ENCODE peak calls at places on chromosome 2, in eight cellular contexts. N is breast epithelium; X is GM06990; S is stomach; O is dorsolateral prefrontal cortex; K is right cardiac atrium; A is cardiac muscle cell; Y is CD8-positive, alpha-beta memory T cell. J is an unnamed sample.

GRCh38 chr2:128608911-128609880 is 290.5 kb upstream of the HS6ST1 start:
- DNase-seq in A (no peak), K (no peak), X (no peak), O (peak; percentile 35), Y (no peak), S (no peak), N (peak; percentile 30), J (no peak)

GRCh38 chr2:9703701-9704221 is 73.0 kb upstream of the YWHAQ start:
- DNase-seq in X (no peak), Y (no peak), O (no peak), A (peak; percentile 75), K (no peak), S (peak; percentile 30), N (no peak), J (no peak)

GRCh38 chr2:27461118-27461517 is 18.9 kb downstream of the KRTCAP3 start:
- DNase-seq in N (no peak), S (peak; percentile 89), K (no peak), O (no peak), Y (no peak), X (no peak), A (no peak), J (no peak)

GRCh38 chr2:1685957-1686783 is 58.1 kb downstream of the PXDN start:
- DNase-seq in N (no peak), O (no peak), K (no peak), Y (no peak), S (no peak), A (no peak), X (no peak), J (peak; percentile 38)

GRCh38 chr2:39380525-39381150 is 56.4 kb downstream of the MAP4K3 start:
- DNase-seq in S (no peak), N (no peak), X (no peak), O (no peak), Y (no peak), A (peak; percentile 23), K (no peak), J (no peak)

GRCh38 chr2:236774171-236774570 is 204.5 kb downstream of the ACKR3 start:
- DNase-seq in S (no peak), X (no peak), A (no peak), O (no peak), K (no peak), Y (no peak), N (no peak), J (no peak)

GRCh38 chr2:197208841-197209240 is 101.7 kb downstream of the ANKRD44 start:
- DNase-seq in X (no peak), O (no peak), A (no peak), Y (no peak), S (no peak), K (no peak), N (no peak), J (no peak)

GRCh38 chr2:199344012-199344411 is 113.7 kb downstream of the SATB2 start:
- DNase-seq in A (no peak), K (no peak), Y (no peak), X (no peak), O (no peak), S (no peak), N (no peak), J (no peak)

GRCh38 chr2:7919510-7919909 is 762.3 kb upstream of the ID2 start:
- DNase-seq in K (no peak), Y (no peak), A (no peak), O (no peak), X (no peak), N (no peak), S (no peak), J (no peak)

GRCh38 chr2:20438334-20439192 is 8.3 kb upstream of the RHOB start:
- DNase-seq in O (no peak), N (no peak), A (peak; percentile 77), Y (no peak), K (no peak), X (no peak), S (no peak), J (no peak)

GRCh38 chr2:70833246-70833645 is 2.4 kb downstream of the CD207 start:
- DNase-seq in Y (no peak), O (no peak), N (no peak), S (no peak), X (no peak), K (no peak), A (no peak), J (no peak)

GRCh38 chr2:240401308-240401707 is 34.2 kb upstream of the GPC1 start:
- DNase-seq in K (no peak), S (peak; percentile 20), O (no peak), A (no peak), Y (no peak), X (no peak), N (no peak), J (no peak)

GRCh38 chr2:126639276-126639675 is 16.7 kb upstream of the GYPC start:
- DNase-seq in N (no peak), A (no peak), X (no peak), K (no peak), S (no peak), Y (no peak), O (no peak), J (no peak)

GRCh38 chr2:119827866-119828507 is 68.3 kb downstream of the PTPN4 start:
- DNase-seq in K (no peak), A (peak; percentile 16), N (no peak), S (no peak), O (no peak), X (no peak), Y (no peak), J (no peak)

GRCh38 chr2:67240507-67240906 is 156.6 kb upstream of the ETAA1 start:
- DNase-seq in Y (no peak), A (no peak), N (no peak), S (no peak), O (no peak), K (no peak), X (no peak), J (no peak)

GRCh38 chr2:229296016-229296415 is 24.9 kb upstream of the PID1 start:
- DNase-seq in Y (no peak), A (peak; percentile 88), K (no peak), X (no peak), S (no peak), O (no peak), N (no peak), J (no peak)

GRCh38 chr2:85744055-85744454 is 9.7 kb upstream of the ATOH8 start:
- DNase-seq in S (no peak), O (no peak), A (no peak), Y (no peak), X (no peak), K (no peak), N (no peak), J (no peak)
- H3K4me3 ChIP-seq in S (no peak overlapping the region), O (no peak overlapping the region), A (no peak overlapping the region), Y (no peak overlapping the region), X (no peak overlapping the region), K (no peak overlapping the region), N (no peak overlapping the region), J (no peak overlapping the region)

DNA sequence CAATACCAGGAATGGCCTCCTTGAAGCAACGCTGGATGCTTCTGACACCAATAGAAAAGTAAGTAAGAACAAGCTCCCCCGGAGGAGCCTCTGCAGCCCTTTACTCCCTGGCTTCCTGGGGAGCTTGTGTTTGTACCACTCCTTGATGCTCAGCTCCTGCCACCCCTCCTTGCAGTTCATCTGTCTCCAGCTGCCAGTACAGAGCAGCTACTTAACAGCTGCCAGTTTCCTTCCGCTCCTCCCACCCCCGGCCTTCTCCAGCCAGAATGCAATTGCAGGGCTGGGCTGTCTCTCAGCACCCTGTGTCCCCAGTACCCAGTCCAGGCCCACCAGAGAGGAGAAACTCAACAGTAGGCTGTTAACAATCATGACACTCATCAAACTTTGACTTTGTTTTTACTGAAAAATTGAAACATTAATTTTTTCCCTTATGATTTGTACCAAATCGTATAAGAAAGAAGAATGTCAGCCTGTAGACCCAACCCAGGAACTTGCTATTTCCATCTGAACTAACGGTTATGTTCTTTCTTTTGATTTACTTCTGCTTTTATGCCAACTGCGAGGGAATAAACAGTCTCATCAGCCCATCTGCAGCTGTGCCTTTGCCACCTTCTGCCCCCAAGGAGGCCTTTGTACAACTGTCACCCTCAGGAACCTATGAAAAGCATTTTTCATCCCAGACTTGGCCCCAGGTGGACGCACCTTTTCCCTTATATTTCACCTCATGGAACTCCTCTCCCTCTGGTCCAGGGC is 109.5 kb downstream of the AOX1 start:
- DNase-seq in Y (no peak), S (no peak), N (no peak), O (no peak), A (peak; percentile 13), K (peak; percentile 60), X (no peak), J (no peak)
- H3K4me3 ChIP-seq in Y (no peak overlapping the region), S (no peak overlapping the region), N (no peak overlapping the region), O (no peak overlapping the region), A (no peak overlapping the region), K (no peak overlapping the region), X (no peak overlapping the region), J (no peak overlapping the region)

GRCh38 chr2:62459106-62459505 is 46.9 kb downstream of the TMEM17 start:
- DNase-seq in S (no peak), Y (no peak), O (no peak), X (no peak), A (no peak), K (peak; percentile 21), N (no peak), J (no peak)

GRCh38 chr2:62458206-62459035 is 47.6 kb downstream of the TMEM17 start:
- DNase-seq in S (no peak), A (no peak), X (no peak), K (peak; percentile 67), N (no peak), Y (no peak), O (no peak), J (no peak)

GRCh38 chr2:62456721-62457539 is 49.1 kb downstream of the TMEM17 start:
- DNase-seq in X (peak; percentile 71), A (peak; percentile 72), S (peak; percentile 77), N (peak; percentile 67), O (peak; percentile 76), K (peak; percentile 76), Y (peak; percentile 48), J (peak; percentile 63)

GRCh38 chr2:62455957-62456692 is 49.9 kb downstream of the TMEM17 start:
- DNase-seq in A (no peak), S (no peak), K (no peak), N (no peak), O (no peak), Y (no peak), X (no peak), J (no peak)

GRCh38 chr2:62457555-62457954 is 48.4 kb downstream of the TMEM17 start:
- DNase-seq in N (no peak), S (no peak), A (no peak), K (no peak), X (no peak), O (no peak), Y (no peak), J (no peak)
- H3K4me3 ChIP-seq in N (peak overlapping the region; percentile 55), S (peak overlapping the region; percentile 63), A (peak overlapping the region; percentile 33), K (peak overlapping the region; percentile 39), X (peak overlapping the region; percentile 70), O (peak overlapping the region; percentile 73), Y (peak overlapping the region; percentile 55), J (peak overlapping the region; percentile 32)

DNA sequence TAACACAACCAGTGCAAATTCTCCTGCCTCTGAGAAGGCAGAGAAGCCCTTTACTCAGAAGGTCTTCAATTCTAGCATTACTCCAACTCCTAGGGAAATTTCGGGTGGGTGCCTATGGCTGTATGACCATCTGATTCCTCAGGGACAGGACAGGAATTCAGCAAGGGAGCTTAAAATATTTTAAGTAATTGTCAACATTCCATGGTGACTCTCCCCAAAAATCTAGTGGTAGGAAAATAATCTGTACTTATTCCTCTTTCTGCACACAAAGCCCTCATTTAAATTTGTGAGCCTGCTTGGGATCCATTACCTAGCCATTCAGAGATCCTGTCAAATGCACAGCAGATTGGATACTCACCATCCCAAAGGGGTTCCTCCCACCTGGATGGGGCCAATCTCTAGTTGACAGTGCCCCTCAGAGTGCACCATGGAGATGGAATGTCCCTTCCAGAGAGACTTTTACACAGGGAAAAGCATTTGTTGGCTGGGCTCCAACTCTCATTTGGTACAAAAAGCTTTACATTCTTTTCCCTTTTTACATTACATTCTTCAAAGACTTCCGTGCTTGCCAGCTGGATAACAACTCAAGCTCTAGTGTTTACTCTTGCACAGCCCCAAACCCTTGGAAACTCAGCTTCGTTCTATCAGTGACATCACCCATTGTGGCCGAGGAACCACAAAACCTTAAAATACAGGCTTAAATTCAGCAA is 3.1 kb upstream of the TMEM150A start:
- DNase-seq in N (no peak), Y (no peak), S (no peak), X (no peak), A (peak; percentile 94), K (no peak), O (no peak), J (no peak)
- H3K4me3 ChIP-seq in N (no peak overlapping the region), Y (no peak overlapping the region), S (no peak overlapping the region), X (no peak overlapping the region), A (no peak overlapping the region), K (no peak overlapping the region), O (no peak overlapping the region), J (no peak overlapping the region)

J was measured in NT2/D1.